ENCODE peak calls at places on chromosomes 6 and 20, in seven cellular contexts. B, A, O, G, D, J and M are unnamed samples.

GRCh38 chr6:107441706-107442105 is 17.7 kb downstream of the PDSS2 start:
- DNase-seq in B (no peak), A (no peak), O (no peak), G (no peak), D (no peak), J (no peak), M (no peak)

GRCh38 chr6:81640891-81641290 is 111.6 kb downstream of the TENT5A start:
- DNase-seq in B (no peak), A (no peak), O (no peak), G (no peak), D (no peak), J (no peak), M (no peak)

GRCh38 chr6:16352258-16352635 is 113.9 kb downstream of the GMPR start:
- DNase-seq in B (no peak), A (no peak), O (no peak), G (no peak), D (peak; percentile 85), J (no peak), M (no peak)

GRCh38 chr6:13769655-13770053 is 44.7 kb downstream of the MCUR1 start:
- DNase-seq in B (no peak), A (peak; percentile 20), O (no peak), G (no peak), D (no peak), J (no peak), M (no peak)

GRCh38 chr6:169093121-169093723 is 160.4 kb downstream of the THBS2 start:
- DNase-seq in B (no peak), A (no peak), O (no peak), G (no peak), D (peak; percentile 56), J (no peak), M (no peak)

GRCh38 chr6:28207244-28208179 is 17.6 kb upstream of the ZSCAN9 start:
- DNase-seq in B (no peak), A (no peak), O (no peak), G (peak; percentile 35), D (peak; percentile 74), J (no peak), M (no peak)

GRCh38 chr20:59013959-59014608 is 5.1 kb upstream of the TUBB1 start:
- DNase-seq in B (no peak), A (no peak), O (no peak), G (no peak), D (peak; percentile 59), J (no peak), M (no peak)

GRCh38 chr6:39211183-39211582 is 18.1 kb downstream of the KCNK5 start:
- DNase-seq in B (no peak), A (no peak), O (no peak), G (no peak), D (no peak), J (no peak), M (no peak)

GRCh38 chr6:113447088-113447831 is 409.9 kb upstream of the MARCKS start:
- DNase-seq in B (peak; percentile 94), A (no peak), O (no peak), G (no peak), D (peak; percentile 90), J (no peak), M (no peak)

GRCh38 chr20:52481443-52481842 is 289.9 kb upstream of the ZFP64 start:
- DNase-seq in B (no peak), A (no peak), O (no peak), G (no peak), D (no peak), J (no peak), M (no peak)

GRCh38 chr20:58818585-58819285 is 32.0 kb downstream of the GNAS-AS1 start:
- DNase-seq in B (peak; percentile 75), A (no peak), O (no peak), G (no peak), D (peak; percentile 80), J (no peak), M (no peak)

GRCh38 chr20:47412073-47412472 is 55.6 kb upstream of the ZMYND8 start:
- DNase-seq in B (no peak), A (no peak), O (peak; percentile 94), G (peak; percentile 56), D (no peak), J (no peak), M (no peak)

GRCh38 chr6:81894788-81895221 is 142.3 kb upstream of the TENT5A start:
- DNase-seq in B (no peak), A (no peak), O (no peak), G (no peak), D (peak; percentile 26), J (no peak), M (no peak)

GRCh38 chr6:148816117-148816516 is 69.3 kb downstream of the UST start:
- DNase-seq in B (no peak), A (no peak), O (no peak), G (no peak), D (no peak), J (no peak), M (no peak)

GRCh38 chr6:127328043-127328442 is 15.4 kb downstream of the ECHDC1 start:
- DNase-seq in B (no peak), A (no peak), O (no peak), G (no peak), D (no peak), J (no peak), M (no peak)

GRCh38 chr6:167855825-167856425 is 29.2 kb downstream of the AFDN start:
- DNase-seq in B (peak; percentile 66), A (no peak), O (no peak), G (no peak), D (peak; percentile 92), J (no peak), M (no peak)

GRCh38 chr20:53829086-53829703 is 235.6 kb upstream of the ZNF217 start:
- DNase-seq in B (peak; percentile 90), A (no peak), O (peak; percentile 21), G (no peak), D (peak; percentile 96), J (no peak), M (no peak)

GRCh38 chr6:134034478-134034877 is 17.9 kb downstream of the SLC2A12 start:
- DNase-seq in B (no peak), A (no peak), O (no peak), G (no peak), D (no peak), J (no peak), M (no peak)

GRCh38 chr6:46863791-46864190 is 57.9 kb downstream of the ADGRF5 start:
- DNase-seq in B (no peak), A (no peak), O (no peak), G (no peak), D (no peak), J (no peak), M (no peak)

GRCh38 chr20:44388466-44389023 is 33.0 kb downstream of the HNF4A start:
- DNase-seq in B (peak; percentile 7), A (peak; percentile 31), O (peak; percentile 62), G (peak; percentile 46), D (peak; percentile 86), J (peak; percentile 82), M (peak; percentile 85)

GRCh38 chr20:17485017-17485416 is 46.2 kb downstream of the BFSP1 start:
- DNase-seq in B (no peak), A (no peak), O (no peak), G (no peak), D (no peak), J (no peak), M (no peak)

GRCh38 chr6:170127151-170127550 is 163.7 kb downstream of the DLL1 start:
- DNase-seq in B (no peak), A (no peak), O (no peak), G (no peak), D (no peak), J (peak; percentile 21), M (no peak)

GRCh38 chr6:32196682-32197616 is 4.5 kb upstream of the GPSM3 start:
- DNase-seq in B (no peak), A (no peak), O (no peak), G (no peak), D (peak; percentile 26), J (peak; percentile 71), M (peak; percentile 75)

GRCh38 chr6:106145144-106145543 is 59.0 kb downstream of the PRDM1 start:
- DNase-seq in B (no peak), A (no peak), O (peak; percentile 77), G (no peak), D (no peak), J (no peak), M (no peak)

GRCh38 chr6:38387994-38388393 is 251.7 kb downstream of the BTBD9 start:
- DNase-seq in B (no peak), A (no peak), O (no peak), G (no peak), D (peak; percentile 89), J (no peak), M (no peak)

GRCh38 chr6:168380956-168381605 is 59.9 kb upstream of the SMOC2 start:
- DNase-seq in B (no peak), A (no peak), O (no peak), G (no peak), D (no peak), J (no peak), M (no peak)

GRCh38 chr6:155517282-155517681 is 61.6 kb upstream of the NOX3 start:
- DNase-seq in B (no peak), A (no peak), O (no peak), G (no peak), D (no peak), J (no peak), M (no peak)

GRCh38 chr6:20696676-20697075 is 162.4 kb downstream of the CDKAL1 start:
- DNase-seq in B (peak; percentile 74), A (no peak), O (no peak), G (no peak), D (peak; percentile 93), J (no peak), M (no peak)

GRCh38 chr20:6744805-6745204 is 22.7 kb upstream of the BMP2 start:
- DNase-seq in B (no peak), A (no peak), O (no peak), G (no peak), D (peak; percentile 4), J (no peak), M (no peak)

GRCh38 chr6:53926505-53926904 is 131.7 kb downstream of the LRRC1 start:
- DNase-seq in B (no peak), A (no peak), O (no peak), G (no peak), D (peak; percentile 31), J (no peak), M (no peak)

GRCh38 chr6:27208042-27208441 is 39.5 kb upstream of the PRSS16 start:
- DNase-seq in B (no peak), A (no peak), O (no peak), G (no peak), D (no peak), J (no peak), M (no peak)

GRCh38 chr20:17796096-17796563 is 96.4 kb downstream of the BANF2 start:
- DNase-seq in B (no peak), A (no peak), O (no peak), G (no peak), D (peak; percentile 82), J (no peak), M (peak; percentile 61)

GRCh38 chr6:147709396-147710272 is 201.1 kb downstream of the SAMD5 start:
- DNase-seq in B (no peak), A (no peak), O (no peak), G (no peak), D (no peak), J (no peak), M (no peak)

GRCh38 chr6:31729979-31730630 is 1.0 kb upstream of the DDAH2 start:
- DNase-seq in B (no peak), A (peak; percentile 67), O (peak; percentile 82), G (peak; percentile 80), D (peak; percentile 96), J (peak; percentile 97), M (peak; percentile 89)